ENCODE peak calls at places on chromosomes 2 and 18, in five cellular contexts. W is stimulated activated CD4-positive, alpha-beta T cell treated with anti-CD3 and anti-CD28 coated beads, TNF-alpha, amount 100 ng/mL, for 1 hour; V is lower lobe of right lung; C is astrocyte of the spinal cord; D is Right ventricle myocardium inferior. R is an unnamed sample.

GRCh38 chr18:9321017-9321452 is 13.5 kb upstream of the TWSG1 start:
- DNase-seq in V (no peak), W (no peak), C (no peak), D (no peak), R (no peak)

GRCh38 chr18:44541159-44541558 is 139.5 kb upstream of the SETBP1 start:
- DNase-seq in D (no peak), V (no peak), W (no peak), C (peak; percentile 13), R (no peak)

GRCh38 chr2:177010134-177010533 is 202.5 kb upstream of the HNRNPA3 start:
- DNase-seq in W (no peak), V (no peak), C (no peak), D (no peak), R (no peak)

GRCh38 chr2:189566046-189566445 is 14.5 kb downstream of the SLC40A1 start:
- DNase-seq in W (no peak), C (peak; percentile 32), V (no peak), D (no peak), R (no peak)

GRCh38 chr2:84711651-84712050 is 169.2 kb downstream of the TRABD2A start:
- DNase-seq in W (no peak), V (no peak), D (no peak), C (no peak), R (no peak)

GRCh38 chr2:215465246-215465645 is 29.4 kb upstream of the FN1 start:
- DNase-seq in V (no peak), D (no peak), C (no peak), W (no peak), R (no peak)

GRCh38 chr2:172358784-172359556 is 68.4 kb upstream of the ITGA6 start:
- DNase-seq in C (peak; percentile 16), V (no peak), D (no peak), W (no peak), R (no peak)

GRCh38 chr18:21391074-21391673 is 149.1 kb downstream of the GREB1L start:
- DNase-seq in C (peak; percentile 61), W (no peak), D (no peak), V (no peak), R (no peak)

GRCh38 chr2:234681206-234681605 is 184.3 kb upstream of the ARL4C start:
- DNase-seq in D (no peak), C (peak; percentile 25), V (no peak), W (no peak), R (no peak)

GRCh38 chr2:139529045-139529444 is 748.9 kb upstream of the NXPH2 start:
- DNase-seq in C (peak; percentile 0), V (no peak), D (no peak), W (no peak), R (no peak)

GRCh38 chr18:56315363-56315762 is 323.0 kb downstream of the TXNL1 start:
- DNase-seq in V (no peak), W (no peak), C (peak; percentile 14), D (no peak), R (no peak)

GRCh38 chr18:13999266-13999665 is 83.9 kb upstream of the MC2R start:
- DNase-seq in V (no peak), W (no peak), D (no peak), C (no peak), R (no peak)

GRCh38 chr2:10120938-10121574 is 1.5 kb upstream of the RRM2 start:
- DNase-seq in W (no peak), D (no peak), C (peak; percentile 44), V (no peak), R (no peak)

GRCh38 chr2:190270298-190270697 is 49.3 kb downstream of the HIBCH start:
- DNase-seq in D (no peak), V (no peak), C (no peak), W (no peak), R (no peak)

GRCh38 chr18:3441290-3441689 is 8.7 kb upstream of the TGIF1 start:
- DNase-seq in W (no peak), C (peak; percentile 32), V (no peak), D (no peak), R (no peak)

GRCh38 chr2:197248623-197249022 is 62.0 kb downstream of the ANKRD44 start:
- DNase-seq in C (peak; percentile 12), V (no peak), D (no peak), W (no peak), R (no peak)

GRCh38 chr2:170815746-170816498 is 765 bp upstream of the GAD1 start:
- DNase-seq in C (peak; percentile 29), W (no peak), V (peak; percentile 68), D (no peak), R (peak; percentile 44)

GRCh38 chr2:61721382-61721781 is 132.5 kb downstream of the FAM161A start:
- DNase-seq in D (no peak), W (no peak), C (no peak), V (no peak), R (no peak)

GRCh38 chr2:230748087-230748486 is 35.4 kb downstream of the CAB39 start:
- DNase-seq in V (no peak), W (no peak), D (no peak), C (no peak), R (no peak)

GRCh38 chr2:239443666-239444567 is 43.1 kb upstream of the HDAC4 start:
- DNase-seq in W (no peak), C (peak; percentile 13), D (no peak), V (no peak), R (no peak)

GRCh38 chr2:226661789-226662545 is 137.7 kb downstream of the IRS1 start:
- DNase-seq in V (no peak), W (no peak), C (peak; percentile 92), D (no peak), R (no peak)

GRCh38 chr2:60516383-60516811 is 37.1 kb downstream of the BCL11A start:
- DNase-seq in W (no peak), D (no peak), C (peak; percentile 95), V (no peak), R (no peak)

GRCh38 chr2:24702800-24703199 is 90.4 kb downstream of the PTRHD1 start:
- DNase-seq in C (peak; percentile 91), W (no peak), D (no peak), V (no peak), R (no peak)

GRCh38 chr2:238242731-238243495 is 3.1 kb upstream of the HES6 start:
- DNase-seq in C (no peak), V (no peak), W (no peak), D (no peak), R (no peak)

GRCh38 chr18:48123324-48123723 is 192.9 kb upstream of the SMAD2 start:
- DNase-seq in D (no peak), V (no peak), W (no peak), C (no peak), R (no peak)

GRCh38 chr2:23629417-23630110 is 244.6 kb downstream of the KLHL29 start:
- DNase-seq in V (peak; percentile 7), D (no peak), C (no peak), W (no peak), R (no peak)

GRCh38 chr2:216842634-216843033 is 17.2 kb downstream of the TNP1 start:
- DNase-seq in W (no peak), V (no peak), C (no peak), D (peak; percentile 73), R (no peak)

GRCh38 chr2:43934567-43934966 is 61.2 kb downstream of the LRPPRC start:
- DNase-seq in W (no peak), D (no peak), C (peak; percentile 16), V (no peak), R (no peak)

GRCh38 chr18:44996261-44996660 is 315.6 kb downstream of the SETBP1 start:
- DNase-seq in V (no peak), C (no peak), D (no peak), W (no peak), R (no peak)

GRCh38 chr2:133135035-133135654 is 433.1 kb downstream of the NCKAP5 start:
- DNase-seq in D (no peak), V (no peak), C (no peak), W (no peak), R (no peak)

GRCh38 chr2:127541849-127542630 is 6.6 kb downstream of the MYO7B start:
- DNase-seq in V (no peak), C (no peak), W (no peak), D (no peak), R (no peak)

R was measured in central memory CD8-positive, alpha-beta T cell.